ENCODE peak calls at places on chromosomes 16 and 17, in nine cellular contexts. B is Panc1; J is naive thymus-derived CD4-positive, alpha-beta T cell; L is A549; A is tibial nerve; S is small intestine; Z is pancreas; F is substantia nigra; M is uterus. Y is an unnamed sample.

GRCh38 chr16:11800385-11800718 is 3.3 kb upstream of the ZC3H7A start:
- DNase-seq in B (no peak), J (no peak), L (no peak), A (no peak), S (no peak), Z (no peak), F (no peak), M (no peak), Y (no peak)

GRCh38 chr16:56743840-56744239 is 13.9 kb downstream of the NUP93 start:
- DNase-seq in B (no peak), J (no peak), L (no peak), A (no peak), S (no peak), Z (no peak), F (no peak), M (peak; percentile 34), Y (no peak)

GRCh38 chr16:24009060-24009459 is 173.3 kb downstream of the PRKCB start:
- DNase-seq in B (no peak), J (no peak), L (no peak), A (no peak), S (no peak), Z (no peak), F (no peak), M (no peak), Y (no peak)

GRCh38 chr17:1484586-1485310 is 7.7 kb downstream of the MYO1C start:
- DNase-seq in B (no peak), J (peak; percentile 54), L (peak; percentile 57), A (no peak), S (peak; percentile 90), Z (peak; percentile 78), F (no peak), M (peak; percentile 71), Y (no peak)

GRCh38 chr17:36149296-36149820 is 27.1 kb downstream of the TBC1D3B start:
- DNase-seq in B (no peak), J (no peak), L (no peak), A (peak; percentile 56), S (no peak), Z (no peak), F (no peak), M (peak; percentile 30), Y (peak; percentile 30)

GRCh38 chr16:87334611-87335305 is 17.6 kb upstream of the C16orf95 start:
- DNase-seq in B (no peak), J (no peak), L (no peak), A (no peak), S (no peak), Z (no peak), F (peak; percentile 7), M (no peak), Y (no peak)

GRCh38 chr16:2992383-2993081 is 12.3 kb upstream of the PKMYT1 start:
- DNase-seq in B (no peak), J (no peak), L (no peak), A (no peak), S (no peak), Z (no peak), F (no peak), M (no peak), Y (no peak)

GRCh38 chr17:21375757-21376584 is at the start of gene KCNJ12:
- DNase-seq in B (no peak), J (no peak), L (no peak), A (no peak), S (no peak), Z (no peak), F (no peak), M (no peak), Y (peak; percentile 31)

GRCh38 chr16:75088934-75089333 is 27.6 kb downstream of the LDHD start:
- DNase-seq in B (no peak), J (no peak), L (no peak), A (no peak), S (no peak), Z (no peak), F (no peak), M (no peak), Y (no peak)

GRCh38 chr16:68450741-68451140 is 2.4 kb upstream of the SMPD3 start:
- DNase-seq in B (no peak), J (no peak), L (no peak), A (no peak), S (no peak), Z (no peak), F (no peak), M (no peak), Y (no peak)

GRCh38 chr17:78885956-78886355 is 17.0 kb downstream of the CEP295NL start:
- DNase-seq in B (no peak), J (no peak), L (no peak), A (no peak), S (no peak), Z (no peak), F (no peak), M (no peak), Y (no peak)

GRCh38 chr16:31202402-31203385 is at the start of gene PYCARD:
- DNase-seq in B (no peak), J (peak; percentile 45), L (no peak), A (peak; percentile 19), S (peak; percentile 87), Z (no peak), F (peak; percentile 17), M (peak; percentile 48), Y (no peak)

GRCh38 chr16:68972008-68972407 is 128.7 kb downstream of the TANGO6 start:
- DNase-seq in B (no peak), J (no peak), L (no peak), A (no peak), S (no peak), Z (no peak), F (no peak), M (no peak), Y (no peak)

GRCh38 chr17:63700528-63701441 is 860 bp upstream of the LIMD2 start:
- DNase-seq in B (no peak), J (peak; percentile 60), L (no peak), A (no peak), S (no peak), Z (no peak), F (no peak), M (peak; percentile 56), Y (peak; percentile 84)

GRCh38 chr16:616771-617586 is 13.8 kb upstream of the WFIKKN1 start:
- DNase-seq in B (no peak), J (no peak), L (no peak), A (no peak), S (peak; percentile 57), Z (no peak), F (no peak), M (no peak), Y (no peak)

GRCh38 chr17:14303343-14304221 is 2.7 kb downstream of the HS3ST3B1 start:
- DNase-seq in B (no peak), J (peak; percentile 59), L (no peak), A (no peak), S (no peak), Z (no peak), F (no peak), M (no peak), Y (no peak)

GRCh38 chr17:38658741-38659345 is 15.9 kb downstream of the EPOP start:
- DNase-seq in B (no peak), J (no peak), L (no peak), A (no peak), S (no peak), Z (no peak), F (no peak), M (no peak), Y (peak; percentile 72)

GRCh38 chr17:14112407-14112806 is 43.1 kb downstream of the COX10 start:
- DNase-seq in B (no peak), J (no peak), L (no peak), A (no peak), S (peak; percentile 66), Z (no peak), F (no peak), M (no peak), Y (no peak)

GRCh38 chr16:706189-707061 is 824 bp upstream of the FBXL16 start:
- DNase-seq in B (no peak), J (no peak), L (no peak), A (no peak), S (no peak), Z (no peak), F (no peak), M (no peak), Y (no peak)

GRCh38 chr17:15009087-15009486 is 256.0 kb downstream of the PMP22 start:
- DNase-seq in B (no peak), J (no peak), L (no peak), A (no peak), S (no peak), Z (no peak), F (no peak), M (no peak), Y (no peak)

GRCh38 chr17:82094931-82095776 is 2.9 kb downstream of the FASN start:
- DNase-seq in B (no peak), J (no peak), L (no peak), A (no peak), S (no peak), Z (no peak), F (no peak), M (no peak), Y (no peak)
- H3K27ac ChIP-seq in B (peak overlapping the region; percentile 86), J (no peak overlapping the region), L (peak overlapping the region; percentile 96), A (peak overlapping the region; percentile 98), S (no peak overlapping the region), Z (no peak overlapping the region), F (no peak overlapping the region), M (no peak overlapping the region), Y (peak overlapping the region; percentile 27)

DNA sequence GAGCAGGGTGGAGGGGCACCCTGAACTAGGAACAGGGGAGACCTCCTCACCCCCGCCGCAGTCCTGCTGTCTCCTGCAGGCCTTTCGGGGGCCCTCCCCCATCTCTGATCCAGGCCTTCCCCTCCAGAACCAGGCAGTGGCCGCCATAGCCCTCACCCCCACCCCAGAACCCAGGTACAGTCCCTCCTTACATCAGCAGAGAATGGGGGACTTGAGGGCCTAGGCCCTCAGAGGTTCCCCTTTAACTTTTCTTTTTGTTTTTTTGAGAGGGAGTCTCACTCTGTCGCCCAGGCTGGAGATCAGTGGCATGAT is 4.3 kb upstream of the HAP1 start:
- DNase-seq in B (no peak), J (no peak), L (no peak), A (no peak), S (no peak), Z (no peak), F (no peak), M (no peak), Y (no peak)
- H3K27ac ChIP-seq in B (peak overlapping the region; percentile 78), J (no peak overlapping the region), L (peak overlapping the region; percentile 85), A (no peak overlapping the region), S (no peak overlapping the region), Z (no peak overlapping the region), F (no peak overlapping the region), M (no peak overlapping the region), Y (no peak overlapping the region)

GRCh38 chr17:49930880-49931279 is 38.1 kb upstream of the DLX4 start:
- DNase-seq in B (no peak), J (no peak), L (no peak), A (no peak), S (no peak), Z (no peak), F (no peak), M (no peak), Y (no peak)
- H3K27ac ChIP-seq in B (no peak overlapping the region), J (no peak overlapping the region), L (no peak overlapping the region), A (no peak overlapping the region), S (no peak overlapping the region), Z (no peak overlapping the region), F (no peak overlapping the region), M (no peak overlapping the region), Y (no peak overlapping the region)

DNA sequence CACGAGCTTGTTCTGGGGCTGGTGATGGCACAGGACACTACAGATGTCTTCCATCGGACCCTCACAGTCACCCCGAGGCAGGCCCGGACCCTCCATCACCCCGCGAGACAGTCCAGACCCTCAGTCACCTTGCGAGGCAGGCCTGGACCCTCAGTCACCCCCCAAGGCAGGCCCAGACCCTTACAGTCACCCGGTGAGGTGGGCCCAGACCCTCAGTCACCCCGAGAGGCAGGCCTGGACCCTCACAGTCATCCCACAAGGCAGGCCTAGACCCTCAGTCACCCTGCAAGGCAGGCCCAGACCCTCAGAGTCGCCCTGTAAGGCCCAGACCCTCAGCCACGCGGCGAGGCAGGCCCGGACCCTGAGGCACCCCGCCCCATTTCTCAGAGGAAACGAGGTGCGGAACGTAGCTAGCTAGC is 28.9 kb downstream of the RPH3AL start:
- DNase-seq in B (no peak), J (no peak), L (no peak), A (no peak), S (no peak), Z (no peak), F (no peak), M (no peak), Y (no peak)
- H3K27ac ChIP-seq in B (no peak overlapping the region), J (no peak overlapping the region), L (no peak overlapping the region), A (no peak overlapping the region), S (no peak overlapping the region), Z (no peak overlapping the region), F (no peak overlapping the region), M (no peak overlapping the region), Y (no peak overlapping the region)

Y was measured in dorsolateral prefrontal cortex.